ENCODE peak calls at places on chromosomes 3 and 15, in eight cellular contexts. F is neural progenitor cell, G is heart left ventricle, M is pancreas, T is stomach, U is GM12864, Q is tibial artery, Z is ascending aorta. V is an unnamed sample.

GRCh38 chr3:154095832-154096421 is 25.3 kb upstream of the ARHGEF26 start:
- DNase-seq in F (no peak), G (no peak), M (no peak), T (no peak), U (no peak), Q (no peak), Z (no peak), V (peak)

GRCh38 chr15:66893294-66893693 is 172.1 kb upstream of the SMAD3 start:
- DNase-seq in F (no peak), G (no peak), M (no peak), T (no peak), U (no peak), Q (no peak), Z (no peak), V (no peak)

GRCh38 chr3:33355611-33356010 is 78.4 kb downstream of the FBXL2 start:
- DNase-seq in F (no peak), G (no peak), M (no peak), T (no peak), U (no peak), Q (no peak), Z (no peak), V (peak)

GRCh38 chr3:132595036-132595435 is 2.0 kb upstream of the ACKR4 start:
- DNase-seq in F (peak), G (no peak), M (no peak), T (no peak), U (no peak), Q (no peak), Z (no peak), V (peak)

GRCh38 chr15:29815000-29815704 is 7.1 kb downstream of the TJP1 start:
- DNase-seq in F (no peak), G (no peak), M (no peak), T (no peak), U (no peak), Q (no peak), Z (no peak), V (peak)

GRCh38 chr3:101377796-101378195 is 57.4 kb upstream of the IMPG2 start:
- DNase-seq in F (no peak), G (no peak), M (no peak), T (no peak), U (no peak), Q (no peak), Z (no peak), V (peak)

GRCh38 chr3:75059120-75059519 is 444.7 kb upstream of the CNTN3 start:
- DNase-seq in F (no peak), G (no peak), M (no peak), T (no peak), U (no peak), Q (no peak), Z (no peak), V (no peak)

GRCh38 chr3:122921791-122922651 is 105.5 kb downstream of the SEMA5B start:
- DNase-seq in F (peak), G (no peak), M (no peak), T (no peak), U (no peak), Q (peak), Z (peak), V (no peak)

GRCh38 chr3:5095879-5096278 is 26.2 kb upstream of the ARL8B start:
- DNase-seq in F (peak), G (peak), M (no peak), T (no peak), U (no peak), Q (no peak), Z (no peak), V (peak)

GRCh38 chr3:143511174-143511879 is 336.9 kb downstream of the SLC9A9 start:
- DNase-seq in F (no peak), G (no peak), M (no peak), T (no peak), U (no peak), Q (no peak), Z (no peak), V (no peak)

GRCh38 chr3:132593241-132593949 is 3.7 kb upstream of the ACKR4 start:
- DNase-seq in F (no peak), G (no peak), M (no peak), T (no peak), U (no peak), Q (no peak), Z (no peak), V (no peak)

GRCh38 chr3:128052831-128053419 is 688 bp downstream of the SEC61A1 start:
- DNase-seq in F (peak), G (no peak), M (no peak), T (no peak), U (no peak), Q (no peak), Z (no peak), V (no peak)

GRCh38 chr3:169760479-169760878 is 4.4 kb downstream of the TERC start:
- DNase-seq in F (no peak), G (no peak), M (no peak), T (no peak), U (no peak), Q (no peak), Z (no peak), V (peak)

GRCh38 chr3:9157651-9158383 is 91.6 kb downstream of the SRGAP3 start:
- DNase-seq in F (peak), G (no peak), M (no peak), T (no peak), U (no peak), Q (no peak), Z (no peak), V (no peak)

GRCh38 chr3:172179680-172180399 is 140.5 kb downstream of the FNDC3B start:
- DNase-seq in F (no peak), G (no peak), M (no peak), T (no peak), U (peak), Q (no peak), Z (no peak), V (no peak)

GRCh38 chr3:125121246-125122010 is 65.6 kb upstream of the HEG1 start:
- DNase-seq in F (no peak), G (no peak), M (no peak), T (no peak), U (peak), Q (no peak), Z (peak), V (no peak)

GRCh38 chr15:36818260-36818659 is 238.8 kb downstream of the CDIN1 start:
- DNase-seq in F (no peak), G (no peak), M (no peak), T (no peak), U (no peak), Q (no peak), Z (no peak), V (no peak)

GRCh38 chr15:100464256-100464655 is 64.5 kb downstream of the CERS3 start:
- DNase-seq in F (no peak), G (no peak), M (no peak), T (no peak), U (no peak), Q (no peak), Z (no peak), V (no peak)

GRCh38 chr3:158470944-158471638 is 99.9 kb upstream of the MLF1 start:
- DNase-seq in F (no peak), G (no peak), M (no peak), T (no peak), U (no peak), Q (no peak), Z (no peak), V (peak)

GRCh38 chr3:188197388-188197847 is 43.5 kb downstream of the LPP start:
- DNase-seq in F (no peak), G (peak), M (no peak), T (no peak), U (no peak), Q (no peak), Z (no peak), V (no peak)

GRCh38 chr3:186529204-186529999 is 14.8 kb downstream of the CRYGS start:
- DNase-seq in F (peak), G (no peak), M (no peak), T (no peak), U (no peak), Q (no peak), Z (no peak), V (no peak)

GRCh38 chr3:194266658-194267005 is 84.5 kb downstream of the CPN2 start:
- DNase-seq in F (no peak), G (no peak), M (no peak), T (peak), U (no peak), Q (peak), Z (no peak), V (peak)

GRCh38 chr3:139110072-139110830 is 65.6 kb upstream of the PRR23C start:
- DNase-seq in F (no peak), G (peak), M (no peak), T (no peak), U (peak), Q (no peak), Z (peak), V (no peak)

GRCh38 chr3:19765954-19766353 is 168.1 kb downstream of the EFHB start:
- DNase-seq in F (no peak), G (no peak), M (no peak), T (no peak), U (no peak), Q (no peak), Z (no peak), V (no peak)

GRCh38 chr15:89723031-89723430 is 28.0 kb downstream of the MESP1 start:
- DNase-seq in F (no peak), G (no peak), M (no peak), T (no peak), U (no peak), Q (no peak), Z (no peak), V (no peak)

GRCh38 chr3:128281461-128282367 is 128.4 kb downstream of the EEFSEC start:
- DNase-seq in F (no peak), G (no peak), M (no peak), T (no peak), U (no peak), Q (no peak), Z (peak), V (no peak)

GRCh38 chr15:25439456-25439836 is 622 bp upstream of the UBE3A start:
- DNase-seq in F (no peak), G (no peak), M (no peak), T (peak), U (peak), Q (no peak), Z (no peak), V (peak)

GRCh38 chr15:57591822-57592367 is at the start of gene MYZAP:
- DNase-seq in F (peak), G (peak), M (peak), T (peak), U (no peak), Q (peak), Z (peak), V (no peak)

GRCh38 chr15:29885183-29885582 is 62.9 kb upstream of the TJP1 start:
- DNase-seq in F (no peak), G (no peak), M (no peak), T (no peak), U (no peak), Q (no peak), Z (no peak), V (no peak)

GRCh38 chr3:36944012-36944640 is 728 bp downstream of the TRANK1 start:
- DNase-seq in F (peak), G (peak), M (peak), T (peak), U (no peak), Q (peak), Z (peak), V (peak)

GRCh38 chr3:59575113-59576001 is 525.5 kb upstream of the CFAP20DC start:
- DNase-seq in F (peak), G (peak), M (peak), T (peak), U (peak), Q (peak), Z (peak), V (peak)

GRCh38 chr3:59580499-59580898 is 530.7 kb upstream of the CFAP20DC start:
- DNase-seq in F (no peak), G (no peak), M (no peak), T (no peak), U (no peak), Q (no peak), Z (no peak), V (no peak)

GRCh38 chr3:59578129-59578528 is 528.3 kb upstream of the CFAP20DC start:
- DNase-seq in F (no peak), G (no peak), M (no peak), T (no peak), U (no peak), Q (no peak), Z (no peak), V (no peak)

GRCh38 chr3:59581000-59581399 is 531.2 kb upstream of the CFAP20DC start:
- DNase-seq in F (no peak), G (no peak), M (no peak), T (no peak), U (no peak), Q (no peak), Z (no peak), V (no peak)
- H3K4me3 ChIP-seq in F (no peak), G (no peak), M (no peak), T (no peak), U (no peak), Q (no peak), Z (no peak), V (no peak)

GRCh38 chr3:141125351-141125750 is 74.2 kb downstream of the SPSB4 start:
- DNase-seq in F (no peak), G (no peak), M (no peak), T (no peak), U (no peak), Q (peak), Z (no peak), V (no peak)

GRCh38 chr3:141126661-141127343 is 75.7 kb downstream of the SPSB4 start:
- DNase-seq in F (peak), G (no peak), M (no peak), T (no peak), U (no peak), Q (peak), Z (no peak), V (no peak)

GRCh38 chr3:141129049-141130038 is 78.2 kb downstream of the SPSB4 start:
- DNase-seq in F (no peak), G (no peak), M (no peak), T (no peak), U (no peak), Q (peak), Z (no peak), V (no peak)

GRCh38 chr3:141128126-141128777 is 77.1 kb downstream of the SPSB4 start:
- DNase-seq in F (no peak), G (no peak), M (no peak), T (no peak), U (no peak), Q (peak), Z (no peak), V (no peak)

DNA sequence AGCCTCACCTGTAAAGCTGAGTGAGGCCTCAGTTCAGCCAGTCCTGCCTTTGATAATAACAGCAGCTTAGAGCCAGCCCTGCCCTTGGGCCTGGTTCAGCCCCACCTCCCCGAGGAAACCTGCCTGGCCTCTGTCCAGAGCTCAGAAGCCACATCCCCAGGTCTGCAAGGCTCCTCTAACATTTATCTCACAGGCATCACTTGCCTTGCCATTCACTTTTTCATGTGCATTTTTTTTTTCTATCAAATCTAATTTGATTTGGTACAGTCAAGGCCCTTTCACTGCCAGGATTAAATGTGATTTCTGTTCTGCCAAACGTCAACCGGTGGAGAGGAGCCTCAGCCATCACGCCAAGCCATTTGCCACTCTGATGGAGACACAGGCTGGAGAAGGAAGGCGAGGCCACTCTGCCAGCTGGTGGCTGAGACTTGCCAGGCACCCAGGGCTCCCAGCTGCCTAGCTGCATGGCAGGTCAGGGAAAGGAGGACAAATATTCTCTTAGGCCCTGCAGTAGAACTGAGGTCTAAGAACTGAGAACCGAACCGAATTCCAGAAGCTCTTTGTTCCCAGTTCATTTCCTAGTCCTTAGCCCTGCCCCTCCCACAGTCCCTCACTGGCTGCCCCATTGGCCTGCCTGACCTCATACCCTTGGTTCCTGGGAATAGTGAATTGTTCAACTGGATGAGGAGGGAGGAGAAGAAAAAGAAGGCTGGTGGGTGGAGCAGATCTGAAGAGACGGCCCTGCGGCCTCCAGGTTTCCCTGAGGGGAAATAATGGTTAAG is 76.4 kb downstream of the SPSB4 start:
- DNase-seq in F (peak), G (no peak), M (peak), T (no peak), U (no peak), Q (peak), Z (no peak), V (no peak)
- TF ChIP-seq CTCF in F (no peak), G (peak), M (no peak), T (no peak), U (no peak), Q (no peak), Z (no peak), V (no peak)

DNA sequence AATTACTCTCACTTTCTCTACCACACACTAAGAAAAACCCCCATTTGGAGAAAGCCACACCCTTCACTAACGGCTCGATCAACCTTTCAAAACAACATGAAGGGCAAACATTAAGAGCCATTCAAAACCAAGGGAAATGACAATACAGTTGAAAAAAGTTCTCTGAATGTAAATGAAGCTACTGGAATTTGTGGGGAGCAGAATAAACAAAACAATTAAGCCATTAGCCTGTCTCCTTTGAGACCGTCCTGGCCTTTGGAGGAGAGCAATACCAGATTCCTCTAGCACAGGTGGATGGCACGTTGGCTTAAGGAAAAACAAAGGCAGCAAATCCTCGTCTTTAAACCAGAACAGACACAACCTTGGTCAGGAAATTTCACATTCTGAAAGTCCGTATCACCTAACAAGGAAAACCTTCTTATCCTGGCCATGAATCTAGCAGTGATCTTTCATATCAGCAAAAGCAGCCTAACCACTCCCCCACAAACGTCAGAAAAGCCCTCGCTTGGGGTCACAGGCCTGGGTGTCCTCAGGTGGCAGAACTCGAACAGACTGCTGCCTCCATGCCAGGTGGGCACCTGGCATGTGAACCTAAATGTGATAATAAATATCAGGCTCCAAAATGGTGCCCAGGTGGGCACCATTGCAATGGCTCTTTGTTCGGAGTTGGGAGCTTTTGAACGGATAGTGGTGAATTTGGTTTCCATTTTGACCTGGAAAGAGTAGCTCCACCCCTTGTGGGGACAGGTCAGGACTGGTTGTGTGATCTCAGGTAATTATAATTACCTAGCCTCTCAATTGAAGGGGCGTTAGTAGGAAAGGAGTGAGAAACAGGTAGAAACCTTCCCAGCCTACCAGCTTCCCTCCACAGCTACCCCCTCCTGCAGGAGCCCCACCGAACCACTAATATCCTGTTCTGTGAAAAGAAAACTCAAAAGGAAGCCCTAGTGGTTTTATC is 18.4 kb downstream of the MYO1E start:
- DNase-seq in F (peak), G (no peak), M (no peak), T (no peak), U (no peak), Q (no peak), Z (no peak), V (no peak)
- H3K4me3 ChIP-seq in F (no peak), G (no peak), M (no peak), T (no peak), U (peak), Q (no peak), Z (no peak), V (no peak)

GRCh38 chr3:126402178-126402577 is 7.5 kb downstream of the CFAP100 start:
- DNase-seq in F (no peak), G (no peak), M (no peak), T (no peak), U (no peak), Q (peak), Z (no peak), V (no peak)
- TF ChIP-seq CTCF in F (no peak), G (no peak), M (no peak), T (no peak), U (no peak), Q (no peak), Z (no peak), V (no peak)

DNA sequence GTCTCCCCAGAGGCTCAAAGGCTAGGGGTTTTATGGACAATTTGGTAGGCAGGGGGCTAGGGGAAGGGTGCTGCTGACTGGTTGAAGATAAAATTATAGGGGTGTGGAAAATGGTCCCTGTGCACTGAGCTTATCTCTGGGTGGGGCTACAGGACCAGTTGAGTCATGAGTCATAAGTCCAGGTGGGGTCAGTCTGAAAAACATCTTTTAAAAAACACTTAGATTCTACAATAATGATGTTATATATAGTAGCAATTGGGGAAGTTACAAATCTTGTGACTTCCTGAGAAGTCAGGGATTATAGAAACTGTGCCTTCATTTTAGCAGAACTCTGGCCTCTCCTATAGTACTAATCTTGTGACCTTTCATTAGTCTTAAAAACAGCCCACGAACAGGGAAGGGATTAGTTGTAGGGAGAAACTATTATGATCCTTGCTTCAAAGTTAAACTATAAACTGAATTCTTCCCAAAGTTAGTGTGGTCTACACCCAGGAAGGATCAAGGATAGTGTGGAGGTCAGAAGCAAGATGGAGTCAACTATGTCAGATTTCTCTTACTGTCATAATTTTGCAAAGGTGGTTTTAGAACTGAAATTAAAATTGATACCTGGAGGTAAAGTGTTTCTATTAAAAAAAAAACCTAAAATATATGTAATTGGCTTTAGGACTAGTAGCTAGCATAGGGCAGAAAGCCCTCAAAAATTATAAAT is 130.1 kb downstream of the P2RY1 start:
- DNase-seq in F (no peak), G (no peak), M (no peak), T (no peak), U (no peak), Q (no peak), Z (no peak), V (no peak)
- H3K4me3 ChIP-seq in F (no peak), G (no peak), M (no peak), T (no peak), U (no peak), Q (no peak), Z (no peak), V (no peak)

DNA sequence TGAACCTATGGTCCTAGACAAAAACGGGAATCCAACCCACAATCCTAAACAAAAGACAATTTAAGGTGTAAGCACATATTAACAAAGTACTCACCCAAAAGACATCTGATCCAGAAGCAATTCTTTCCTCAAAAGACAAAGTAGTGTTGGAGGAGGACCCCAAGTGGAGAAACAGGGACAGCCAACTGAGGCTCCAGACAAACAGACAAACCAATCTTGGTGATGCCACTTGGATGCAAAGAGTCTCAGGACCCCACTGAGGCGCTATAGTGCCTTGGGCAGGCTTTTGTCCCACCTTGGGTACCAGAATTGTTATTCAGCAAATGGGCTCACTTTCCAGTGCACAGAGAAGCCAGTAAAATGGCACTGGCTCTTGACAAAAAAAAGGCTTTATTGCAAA is 613.8 kb downstream of the DIPK2A start:
- DNase-seq in F (peak), G (no peak), M (no peak), T (no peak), U (no peak), Q (no peak), Z (no peak), V (no peak)
- TF ChIP-seq CTCF in F (no peak), G (no peak), M (no peak), T (no peak), U (peak), Q (no peak), Z (no peak), V (no peak)

V was measured in fibroblast of pulmonary artery.